ENCODE peak calls at places on chromosomes 12 and 14, in six cellular contexts. One of them, this sample, is unnamed.

GRCh38 chr14:89432226-89432625 is 15.2 kb upstream of the FOXN3 start:
- DNase-seq in mesendoderm: no peak
- DNase-seq in IMR-90: no peak
- DNase-seq in trophoblast cell: no peak
- DNase-seq in neuronal stem cell: no peak
- DNase-seq in H1: no peak
- DNase-seq in this sample: no peak

GRCh38 chr14:29111554-29111953 is 345.0 kb downstream of the FOXG1 start:
- DNase-seq in IMR-90: no peak
- DNase-seq in mesendoderm: peak
- DNase-seq in neuronal stem cell: no peak
- DNase-seq in H1: no peak
- DNase-seq in trophoblast cell: peak
- DNase-seq in this sample: no peak

GRCh38 chr14:104293851-104294627 is 155.7 kb downstream of the KIF26A start:
- DNase-seq in trophoblast cell: no peak
- DNase-seq in neuronal stem cell: no peak
- DNase-seq in IMR-90: no peak
- DNase-seq in H1: no peak
- DNase-seq in mesendoderm: peak
- DNase-seq in this sample: no peak

GRCh38 chr12:5003025-5003666 is 40.5 kb upstream of the KCNA5 start:
- DNase-seq in trophoblast cell: peak
- DNase-seq in neuronal stem cell: peak
- DNase-seq in mesendoderm: peak
- DNase-seq in H1: peak
- DNase-seq in IMR-90: peak
- DNase-seq in this sample: peak

GRCh38 chr12:41944241-41944640 is 200.4 kb downstream of the GXYLT1 start:
- DNase-seq in neuronal stem cell: no peak
- DNase-seq in IMR-90: no peak
- DNase-seq in trophoblast cell: no peak
- DNase-seq in H1: no peak
- DNase-seq in mesendoderm: no peak
- DNase-seq in this sample: peak

GRCh38 chr14:100898465-100898864 is 5.1 kb downstream of the RTL1 start:
- DNase-seq in trophoblast cell: no peak
- DNase-seq in neuronal stem cell: no peak
- DNase-seq in H1: no peak
- DNase-seq in mesendoderm: no peak
- DNase-seq in IMR-90: no peak
- DNase-seq in this sample: no peak

GRCh38 chr12:101490286-101490920 is 15.3 kb downstream of the SPIC start:
- DNase-seq in H1: peak
- DNase-seq in mesendoderm: peak
- DNase-seq in trophoblast cell: peak
- DNase-seq in IMR-90: no peak
- DNase-seq in neuronal stem cell: peak
- DNase-seq in this sample: peak

GRCh38 chr14:103141117-103141796 is 18.0 kb downstream of the TNFAIP2 start:
- DNase-seq in IMR-90: peak
- DNase-seq in H1: peak
- DNase-seq in trophoblast cell: peak
- DNase-seq in neuronal stem cell: no peak
- DNase-seq in mesendoderm: peak
- DNase-seq in this sample: no peak

GRCh38 chr14:73057939-73058223 is 453 bp upstream of the RBM25 start:
- DNase-seq in trophoblast cell: no peak
- DNase-seq in IMR-90: no peak
- DNase-seq in H1: no peak
- DNase-seq in neuronal stem cell: no peak
- DNase-seq in mesendoderm: no peak
- DNase-seq in this sample: no peak

GRCh38 chr12:124231980-124232653 is 62.8 kb upstream of the RFLNA start:
- DNase-seq in H1: no peak
- DNase-seq in neuronal stem cell: no peak
- DNase-seq in mesendoderm: no peak
- DNase-seq in trophoblast cell: no peak
- DNase-seq in IMR-90: no peak
- DNase-seq in this sample: no peak

GRCh38 chr12:97756066-97756701 is 293.6 kb downstream of the RMST start:
- DNase-seq in IMR-90: no peak
- DNase-seq in mesendoderm: no peak
- DNase-seq in neuronal stem cell: no peak
- DNase-seq in H1: no peak
- DNase-seq in trophoblast cell: no peak
- DNase-seq in this sample: no peak

GRCh38 chr14:35332517-35333346 is 40.5 kb downstream of the PSMA6 start:
- DNase-seq in mesendoderm: no peak
- DNase-seq in neuronal stem cell: no peak
- DNase-seq in trophoblast cell: peak
- DNase-seq in H1: no peak
- DNase-seq in IMR-90: no peak
- DNase-seq in this sample: peak

GRCh38 chr14:35818346-35819115 is 7.6 kb upstream of the BRMS1L start:
- DNase-seq in trophoblast cell: peak
- DNase-seq in H1: no peak
- DNase-seq in IMR-90: peak
- DNase-seq in mesendoderm: peak
- DNase-seq in neuronal stem cell: no peak
- DNase-seq in this sample: peak

GRCh38 chr12:7959278-7960063 is 23.5 kb upstream of the SLC2A3 start:
- DNase-seq in H1: peak
- DNase-seq in neuronal stem cell: peak
- DNase-seq in trophoblast cell: peak
- DNase-seq in IMR-90: no peak
- DNase-seq in mesendoderm: peak
- DNase-seq in this sample: peak

GRCh38 chr12:1591029-1591428 is 3.4 kb downstream of the FBXL14 start:
- DNase-seq in neuronal stem cell: no peak
- DNase-seq in H1: no peak
- DNase-seq in trophoblast cell: no peak
- DNase-seq in IMR-90: no peak
- DNase-seq in mesendoderm: peak
- DNase-seq in this sample: peak

GRCh38 chr12:108801736-108802665 is 55.4 kb downstream of the SSH1 start:
- DNase-seq in mesendoderm: peak
- DNase-seq in trophoblast cell: peak
- DNase-seq in neuronal stem cell: peak
- DNase-seq in IMR-90: peak
- DNase-seq in H1: peak
- DNase-seq in this sample: peak

GRCh38 chr12:44842669-44843068 is 33.4 kb downstream of the NELL2 start:
- DNase-seq in IMR-90: no peak
- DNase-seq in mesendoderm: no peak
- DNase-seq in neuronal stem cell: no peak
- DNase-seq in H1: no peak
- DNase-seq in trophoblast cell: no peak
- DNase-seq in this sample: no peak

GRCh38 chr12:105960319-105961076 is 178.3 kb downstream of the NUAK1 start:
- DNase-seq in IMR-90: no peak
- DNase-seq in H1: no peak
- DNase-seq in neuronal stem cell: no peak
- DNase-seq in mesendoderm: no peak
- DNase-seq in trophoblast cell: peak
- DNase-seq in this sample: no peak

GRCh38 chr14:105470163-105470811 is 4.3 kb upstream of the CRIP2 start:
- DNase-seq in trophoblast cell: no peak
- DNase-seq in neuronal stem cell: no peak
- DNase-seq in H1: no peak
- DNase-seq in IMR-90: no peak
- DNase-seq in mesendoderm: no peak
- DNase-seq in this sample: no peak

GRCh38 chr14:31877333-31877798 is 199.7 kb upstream of the ARHGAP5 start:
- DNase-seq in trophoblast cell: no peak
- DNase-seq in IMR-90: peak
- DNase-seq in neuronal stem cell: no peak
- DNase-seq in H1: no peak
- DNase-seq in mesendoderm: no peak
- DNase-seq in this sample: peak

GRCh38 chr12:15770021-15770420 is 19.2 kb downstream of the EPS8 start:
- DNase-seq in neuronal stem cell: no peak
- DNase-seq in mesendoderm: no peak
- DNase-seq in IMR-90: no peak
- DNase-seq in H1: no peak
- DNase-seq in trophoblast cell: no peak
- DNase-seq in this sample: no peak

GRCh38 chr12:24012528-24012927 is 63.1 kb upstream of the SOX5 start:
- DNase-seq in trophoblast cell: peak
- DNase-seq in IMR-90: peak
- DNase-seq in H1: no peak
- DNase-seq in neuronal stem cell: no peak
- DNase-seq in mesendoderm: peak
- DNase-seq in this sample: peak

GRCh38 chr14:68891851-68892660 is 87.0 kb downstream of the ACTN1 start:
- DNase-seq in IMR-90: peak
- DNase-seq in H1: no peak
- DNase-seq in neuronal stem cell: no peak
- DNase-seq in mesendoderm: peak
- DNase-seq in trophoblast cell: no peak
- DNase-seq in this sample: peak

GRCh38 chr14:21978184-21978998 is 304.8 kb upstream of the OR4E1 start:
- DNase-seq in neuronal stem cell: peak
- DNase-seq in mesendoderm: peak
- DNase-seq in IMR-90: peak
- DNase-seq in H1: no peak
- DNase-seq in trophoblast cell: peak
- DNase-seq in this sample: peak

GRCh38 chr12:66247741-66248140 is 54.6 kb upstream of the HELB start:
- DNase-seq in IMR-90: no peak
- DNase-seq in H1: no peak
- DNase-seq in trophoblast cell: no peak
- DNase-seq in mesendoderm: no peak
- DNase-seq in neuronal stem cell: no peak
- DNase-seq in this sample: no peak

GRCh38 chr12:31387466-31387865 is 61.5 kb upstream of the SINHCAF start:
- DNase-seq in trophoblast cell: no peak
- DNase-seq in mesendoderm: peak
- DNase-seq in neuronal stem cell: peak
- DNase-seq in H1: no peak
- DNase-seq in IMR-90: no peak
- DNase-seq in this sample: no peak
- H3K23ac ChIP-seq in trophoblast cell: no peak
- H3K23ac ChIP-seq in mesendoderm: no peak
- H3K23ac ChIP-seq in neuronal stem cell: no peak
- H3K23ac ChIP-seq in H1: no peak
- H3K23ac ChIP-seq in IMR-90: no peak
- H3K23ac ChIP-seq in this sample: no peak

DNA sequence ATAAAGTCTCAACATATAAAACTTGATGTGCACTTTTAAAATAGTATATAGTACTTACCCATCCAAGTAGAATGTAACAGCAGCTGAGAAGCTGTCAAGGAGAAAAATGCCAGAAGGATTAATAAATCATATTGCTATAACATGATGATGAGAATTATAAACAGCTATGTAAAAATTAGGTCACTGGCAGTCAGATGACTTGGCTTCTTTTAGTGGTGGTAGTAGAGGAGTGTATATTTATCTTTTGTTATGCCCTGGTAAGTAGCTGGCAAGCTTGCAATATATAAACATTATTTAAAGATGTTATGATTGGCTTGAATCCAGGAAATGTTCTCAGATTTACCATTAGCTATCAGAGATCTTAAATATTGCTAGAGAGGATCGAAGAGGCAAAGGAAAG is 471.0 kb upstream of the MGAT4C start:
- DNase-seq in mesendoderm: no peak
- DNase-seq in trophoblast cell: no peak
- DNase-seq in H1: no peak
- DNase-seq in neuronal stem cell: no peak
- DNase-seq in IMR-90: peak
- DNase-seq in this sample: peak
- H3K23ac ChIP-seq in mesendoderm: no peak
- H3K23ac ChIP-seq in trophoblast cell: no peak
- H3K23ac ChIP-seq in H1: no peak
- H3K23ac ChIP-seq in neuronal stem cell: no peak
- H3K23ac ChIP-seq in IMR-90: no peak
- H3K23ac ChIP-seq in this sample: no peak

DNA sequence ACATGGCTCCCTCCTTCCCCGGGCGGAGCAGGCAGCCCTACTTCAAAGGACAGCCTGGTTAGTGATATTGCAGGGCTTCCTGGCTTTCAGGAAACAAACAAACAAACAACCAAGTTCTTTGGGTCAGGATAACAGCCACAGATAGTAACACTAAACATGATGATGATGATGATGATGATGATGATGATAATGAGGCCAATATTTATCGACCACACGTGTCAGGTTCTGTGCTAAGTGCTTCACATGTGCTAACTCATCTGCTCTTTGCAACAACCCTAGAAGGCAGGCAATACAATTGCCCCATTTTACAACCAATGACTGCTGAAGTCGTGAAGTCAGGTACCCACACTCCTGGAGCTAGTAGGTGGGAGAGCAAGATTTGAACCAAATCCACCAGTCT is 44.1 kb upstream of the TBX5 start:
- DNase-seq in neuronal stem cell: no peak
- DNase-seq in IMR-90: no peak
- DNase-seq in mesendoderm: no peak
- DNase-seq in trophoblast cell: no peak
- DNase-seq in H1: no peak
- DNase-seq in this sample: no peak
- H3K23ac ChIP-seq in neuronal stem cell: no peak
- H3K23ac ChIP-seq in IMR-90: no peak
- H3K23ac ChIP-seq in mesendoderm: no peak
- H3K23ac ChIP-seq in trophoblast cell: no peak
- H3K23ac ChIP-seq in H1: no peak
- H3K23ac ChIP-seq in this sample: no peak

GRCh38 chr12:54279632-54280400 is at the start of gene CBX5:
- DNase-seq in IMR-90: peak
- DNase-seq in H1: peak
- DNase-seq in neuronal stem cell: peak
- DNase-seq in trophoblast cell: peak
- DNase-seq in mesendoderm: peak
- DNase-seq in this sample: peak
- H3K23ac ChIP-seq in IMR-90: peak
- H3K23ac ChIP-seq in H1: no peak
- H3K23ac ChIP-seq in neuronal stem cell: peak
- H3K23ac ChIP-seq in trophoblast cell: no peak
- H3K23ac ChIP-seq in mesendoderm: peak
- H3K23ac ChIP-seq in this sample: no peak

DNA sequence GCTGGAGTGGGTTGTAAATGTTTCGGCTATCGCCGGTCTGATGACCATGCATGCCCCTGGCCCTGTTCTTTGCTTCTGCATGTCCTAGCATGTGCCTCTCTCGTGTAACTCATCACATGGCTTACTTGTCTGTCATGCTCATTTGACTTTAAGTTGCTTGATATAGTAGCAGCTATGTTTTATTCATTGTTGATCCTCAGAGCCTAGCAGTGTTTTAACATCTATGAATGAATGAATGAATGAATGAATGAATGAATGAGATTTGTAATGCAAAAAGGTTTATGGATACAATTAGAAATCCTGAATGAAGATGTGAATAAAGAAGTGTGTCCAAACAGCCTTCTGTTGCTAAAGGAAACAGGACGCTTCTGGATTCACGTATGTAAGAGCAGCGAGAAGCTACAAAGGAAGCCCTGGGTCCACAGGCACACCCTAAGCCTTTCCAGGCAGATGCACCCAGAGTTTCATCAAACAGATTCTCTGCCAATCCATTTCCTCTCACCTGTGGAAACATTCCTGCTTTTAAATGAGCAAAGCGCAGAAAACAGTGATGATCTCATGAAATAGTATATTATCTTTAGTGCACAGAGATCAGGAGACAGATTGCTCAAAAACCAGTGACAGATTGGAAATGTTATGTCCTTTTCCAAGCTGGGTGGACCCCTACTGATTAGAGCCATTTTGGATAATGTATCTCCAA is 3.4 kb downstream of the GSG1 start:
- DNase-seq in IMR-90: no peak
- DNase-seq in H1: no peak
- DNase-seq in trophoblast cell: peak
- DNase-seq in neuronal stem cell: no peak
- DNase-seq in mesendoderm: no peak
- DNase-seq in this sample: peak
- H3K23ac ChIP-seq in IMR-90: peak
- H3K23ac ChIP-seq in H1: no peak
- H3K23ac ChIP-seq in trophoblast cell: no peak
- H3K23ac ChIP-seq in neuronal stem cell: no peak
- H3K23ac ChIP-seq in mesendoderm: no peak
- H3K23ac ChIP-seq in this sample: no peak